ENCODE peak calls at places on chromosomes 1 and 21, in four cellular contexts. One of them, this sample, is unnamed.

GRCh38 chr1:43509007-43509739 is 21.5 kb upstream of the PTPRF start:
- DNase-seq in CD8-positive, alpha-beta memory T cell: no peak
- DNase-seq in K562: no peak
- DNase-seq in uterus: no peak
- DNase-seq in this sample: no peak

GRCh38 chr1:9233942-9234222 is 692 bp upstream of the H6PD start:
- DNase-seq in K562: no peak
- DNase-seq in CD8-positive, alpha-beta memory T cell: no peak
- DNase-seq in uterus: no peak
- DNase-seq in this sample: no peak

GRCh38 chr1:206866062-206866461 is 639 bp downstream of the IL20 start:
- DNase-seq in CD8-positive, alpha-beta memory T cell: no peak
- DNase-seq in K562: no peak
- DNase-seq in uterus: peak
- DNase-seq in this sample: no peak

GRCh38 chr21:42660118-42660470 is 6.7 kb downstream of the PDE9A start:
- DNase-seq in CD8-positive, alpha-beta memory T cell: no peak
- DNase-seq in K562: no peak
- DNase-seq in uterus: no peak
- DNase-seq in this sample: no peak

GRCh38 chr1:20399606-20400180 is 86.3 kb downstream of the CAMK2N1 start:
- DNase-seq in uterus: no peak
- DNase-seq in K562: no peak
- DNase-seq in CD8-positive, alpha-beta memory T cell: no peak
- DNase-seq in this sample: no peak

GRCh38 chr1:55572878-55573734 is 357.9 kb upstream of the USP24 start:
- DNase-seq in uterus: no peak
- DNase-seq in K562: no peak
- DNase-seq in CD8-positive, alpha-beta memory T cell: no peak
- DNase-seq in this sample: no peak

GRCh38 chr1:193114485-193115095 is 7.2 kb upstream of the CDC73 start:
- DNase-seq in K562: no peak
- DNase-seq in CD8-positive, alpha-beta memory T cell: no peak
- DNase-seq in uterus: no peak
- DNase-seq in this sample: no peak

GRCh38 chr1:176119549-176119948 is 87.5 kb downstream of the COP1 start:
- DNase-seq in CD8-positive, alpha-beta memory T cell: no peak
- DNase-seq in uterus: no peak
- DNase-seq in K562: no peak
- DNase-seq in this sample: no peak

GRCh38 chr1:60960846-60961542 is 121.4 kb upstream of the NFIA start:
- DNase-seq in uterus: no peak
- DNase-seq in CD8-positive, alpha-beta memory T cell: no peak
- DNase-seq in K562: no peak
- DNase-seq in this sample: no peak

GRCh38 chr1:159918041-159918917 is 7.0 kb downstream of the TAGLN2 start:
- DNase-seq in uterus: no peak
- DNase-seq in CD8-positive, alpha-beta memory T cell: no peak
- DNase-seq in K562: no peak
- DNase-seq in this sample: no peak

GRCh38 chr1:207335695-207336363 is 14.4 kb downstream of the CD55 start:
- DNase-seq in CD8-positive, alpha-beta memory T cell: no peak
- DNase-seq in K562: no peak
- DNase-seq in uterus: no peak
- DNase-seq in this sample: no peak

GRCh38 chr1:33346921-33347649 is 26.2 kb upstream of the A3GALT2 start:
- DNase-seq in K562: no peak
- DNase-seq in CD8-positive, alpha-beta memory T cell: no peak
- DNase-seq in uterus: peak
- DNase-seq in this sample: no peak

GRCh38 chr1:218660678-218661053 is 315.5 kb downstream of the TGFB2 start:
- DNase-seq in CD8-positive, alpha-beta memory T cell: no peak
- DNase-seq in uterus: no peak
- DNase-seq in K562: no peak
- DNase-seq in this sample: no peak

GRCh38 chr21:28811860-28812259 is 180.8 kb downstream of the LTN1 start:
- DNase-seq in CD8-positive, alpha-beta memory T cell: no peak
- DNase-seq in K562: no peak
- DNase-seq in uterus: no peak
- DNase-seq in this sample: no peak

GRCh38 chr1:58785424-58786058 is 1.7 kb upstream of the JUN start:
- DNase-seq in uterus: no peak
- DNase-seq in CD8-positive, alpha-beta memory T cell: peak
- DNase-seq in K562: no peak
- DNase-seq in this sample: peak

GRCh38 chr21:44334637-44335030 is 4.6 kb downstream of the CFAP410 start:
- DNase-seq in CD8-positive, alpha-beta memory T cell: no peak
- DNase-seq in uterus: no peak
- DNase-seq in K562: no peak
- DNase-seq in this sample: no peak

GRCh38 chr1:209728466-209728865 is 23.8 kb downstream of the HSD11B1 start:
- DNase-seq in K562: no peak
- DNase-seq in CD8-positive, alpha-beta memory T cell: no peak
- DNase-seq in uterus: no peak
- DNase-seq in this sample: no peak

GRCh38 chr21:31877558-31877957 is 4.7 kb downstream of the HUNK start:
- DNase-seq in uterus: no peak
- DNase-seq in K562: no peak
- DNase-seq in CD8-positive, alpha-beta memory T cell: no peak
- DNase-seq in this sample: no peak

GRCh38 chr1:221724931-221725605 is 16.8 kb downstream of the DUSP10 start:
- DNase-seq in uterus: no peak
- DNase-seq in K562: no peak
- DNase-seq in CD8-positive, alpha-beta memory T cell: no peak
- DNase-seq in this sample: no peak

GRCh38 chr1:227869281-227869842 is 53.9 kb downstream of the PRSS38 start:
- DNase-seq in uterus: no peak
- DNase-seq in K562: no peak
- DNase-seq in CD8-positive, alpha-beta memory T cell: no peak
- DNase-seq in this sample: no peak

GRCh38 chr1:230809205-230809990 is 58.9 kb downstream of the C1orf198 start:
- DNase-seq in K562: no peak
- DNase-seq in uterus: no peak
- DNase-seq in CD8-positive, alpha-beta memory T cell: no peak
- DNase-seq in this sample: no peak

GRCh38 chr1:30472009-30472408 is 251.4 kb downstream of the MATN1 start:
- DNase-seq in uterus: no peak
- DNase-seq in CD8-positive, alpha-beta memory T cell: no peak
- DNase-seq in K562: no peak
- DNase-seq in this sample: no peak

GRCh38 chr1:245129811-245130210 is 25.0 kb upstream of the KIF26B start:
- DNase-seq in uterus: no peak
- DNase-seq in K562: no peak
- DNase-seq in CD8-positive, alpha-beta memory T cell: no peak
- DNase-seq in this sample: no peak

GRCh38 chr1:46719689-46720088 is 775 bp upstream of the EFCAB14 start:
- DNase-seq in K562: peak
- DNase-seq in CD8-positive, alpha-beta memory T cell: no peak
- DNase-seq in uterus: no peak
- DNase-seq in this sample: no peak